ENCODE peak calls at places on chromosomes 5 and 9, in ten cellular contexts. One of them, this sample, is unnamed.

GRCh38 chr9:112487008-112487798 is 576 bp downstream of the KIAA1958 start:
- DNase-seq in GM23338: peak; percentile 71
- DNase-seq in DMS 273 treated with DMSO at 0.1 percent for 48 hours: peak; percentile 19
- DNase-seq in SK-N-DZ: peak; percentile 67
- DNase-seq in right atrium auricular region: no peak
- DNase-seq in stimulated activated naive CD8-positive, alpha-beta T cell treated with anti-CD3 and anti-CD28 coated beads, Interleukin-15, Interleukin-2, amounts not matched to agents 100 U/mL and 50 U/mL, for 24 hours: peak; percentile 60
- DNase-seq in effector memory CD8-positive, alpha-beta T cell: peak; percentile 30
- DNase-seq in cerebellum: peak; percentile 53
- DNase-seq in A549: peak; percentile 62
- DNase-seq in GM13977: peak; percentile 79
- DNase-seq in this sample: peak; percentile 70

GRCh38 chr5:125798311-125798710 is 624.9 kb upstream of the GRAMD2B start:
- DNase-seq in GM23338: peak; percentile 38
- DNase-seq in DMS 273 treated with DMSO at 0.1 percent for 48 hours: no peak
- DNase-seq in SK-N-DZ: no peak
- DNase-seq in right atrium auricular region: no peak
- DNase-seq in stimulated activated naive CD8-positive, alpha-beta T cell treated with anti-CD3 and anti-CD28 coated beads, Interleukin-15, Interleukin-2, amounts not matched to agents 100 U/mL and 50 U/mL, for 24 hours: no peak
- DNase-seq in effector memory CD8-positive, alpha-beta T cell: no peak
- DNase-seq in cerebellum: no peak
- DNase-seq in A549: peak; percentile 3
- DNase-seq in GM13977: no peak
- DNase-seq in this sample: no peak

GRCh38 chr5:177462702-177463101 is 10.7 kb downstream of the DBN1 start:
- DNase-seq in GM23338: no peak
- DNase-seq in DMS 273 treated with DMSO at 0.1 percent for 48 hours: no peak
- DNase-seq in SK-N-DZ: no peak
- DNase-seq in right atrium auricular region: no peak
- DNase-seq in stimulated activated naive CD8-positive, alpha-beta T cell treated with anti-CD3 and anti-CD28 coated beads, Interleukin-15, Interleukin-2, amounts not matched to agents 100 U/mL and 50 U/mL, for 24 hours: no peak
- DNase-seq in effector memory CD8-positive, alpha-beta T cell: no peak
- DNase-seq in cerebellum: no peak
- DNase-seq in A549: no peak
- DNase-seq in GM13977: no peak
- DNase-seq in this sample: no peak

GRCh38 chr9:125166762-125167161 is 22.8 kb downstream of the PPP6C start:
- DNase-seq in GM23338: no peak
- DNase-seq in DMS 273 treated with DMSO at 0.1 percent for 48 hours: no peak
- DNase-seq in SK-N-DZ: no peak
- DNase-seq in right atrium auricular region: no peak
- DNase-seq in stimulated activated naive CD8-positive, alpha-beta T cell treated with anti-CD3 and anti-CD28 coated beads, Interleukin-15, Interleukin-2, amounts not matched to agents 100 U/mL and 50 U/mL, for 24 hours: no peak
- DNase-seq in effector memory CD8-positive, alpha-beta T cell: no peak
- DNase-seq in cerebellum: no peak
- DNase-seq in A549: no peak
- DNase-seq in GM13977: no peak
- DNase-seq in this sample: no peak

GRCh38 chr5:17190242-17190778 is 27.1 kb upstream of the BASP1 start:
- DNase-seq in GM23338: peak; percentile 80
- DNase-seq in DMS 273 treated with DMSO at 0.1 percent for 48 hours: no peak
- DNase-seq in SK-N-DZ: peak; percentile 32
- DNase-seq in right atrium auricular region: peak; percentile 63
- DNase-seq in stimulated activated naive CD8-positive, alpha-beta T cell treated with anti-CD3 and anti-CD28 coated beads, Interleukin-15, Interleukin-2, amounts not matched to agents 100 U/mL and 50 U/mL, for 24 hours: no peak
- DNase-seq in effector memory CD8-positive, alpha-beta T cell: no peak
- DNase-seq in cerebellum: peak; percentile 32
- DNase-seq in A549: peak; percentile 66
- DNase-seq in GM13977: peak; percentile 20
- DNase-seq in this sample: no peak

GRCh38 chr9:133701981-133702797 is 36.0 kb downstream of the SARDH start:
- DNase-seq in GM23338: no peak
- DNase-seq in DMS 273 treated with DMSO at 0.1 percent for 48 hours: no peak
- DNase-seq in SK-N-DZ: no peak
- DNase-seq in right atrium auricular region: no peak
- DNase-seq in stimulated activated naive CD8-positive, alpha-beta T cell treated with anti-CD3 and anti-CD28 coated beads, Interleukin-15, Interleukin-2, amounts not matched to agents 100 U/mL and 50 U/mL, for 24 hours: peak; percentile 77
- DNase-seq in effector memory CD8-positive, alpha-beta T cell: no peak
- DNase-seq in cerebellum: no peak
- DNase-seq in A549: no peak
- DNase-seq in GM13977: no peak
- DNase-seq in this sample: peak; percentile 83

GRCh38 chr9:34591091-34591910 is 1.8 kb upstream of the CNTFR start:
- DNase-seq in GM23338: peak; percentile 91
- DNase-seq in DMS 273 treated with DMSO at 0.1 percent for 48 hours: peak; percentile 30
- DNase-seq in SK-N-DZ: peak; percentile 75
- DNase-seq in right atrium auricular region: peak; percentile 88
- DNase-seq in stimulated activated naive CD8-positive, alpha-beta T cell treated with anti-CD3 and anti-CD28 coated beads, Interleukin-15, Interleukin-2, amounts not matched to agents 100 U/mL and 50 U/mL, for 24 hours: peak; percentile 90
- DNase-seq in effector memory CD8-positive, alpha-beta T cell: peak; percentile 78
- DNase-seq in cerebellum: peak; percentile 91
- DNase-seq in A549: peak; percentile 84
- DNase-seq in GM13977: peak; percentile 95
- DNase-seq in this sample: peak; percentile 84

GRCh38 chr5:108686676-108687075 is 61.0 kb upstream of the FER start:
- DNase-seq in GM23338: peak; percentile 84
- DNase-seq in DMS 273 treated with DMSO at 0.1 percent for 48 hours: no peak
- DNase-seq in SK-N-DZ: no peak
- DNase-seq in right atrium auricular region: no peak
- DNase-seq in stimulated activated naive CD8-positive, alpha-beta T cell treated with anti-CD3 and anti-CD28 coated beads, Interleukin-15, Interleukin-2, amounts not matched to agents 100 U/mL and 50 U/mL, for 24 hours: no peak
- DNase-seq in effector memory CD8-positive, alpha-beta T cell: no peak
- DNase-seq in cerebellum: no peak
- DNase-seq in A549: no peak
- DNase-seq in GM13977: no peak
- DNase-seq in this sample: no peak

GRCh38 chr9:132020845-132021510 is 58.7 kb downstream of the MED27 start:
- DNase-seq in GM23338: no peak
- DNase-seq in DMS 273 treated with DMSO at 0.1 percent for 48 hours: no peak
- DNase-seq in SK-N-DZ: no peak
- DNase-seq in right atrium auricular region: no peak
- DNase-seq in stimulated activated naive CD8-positive, alpha-beta T cell treated with anti-CD3 and anti-CD28 coated beads, Interleukin-15, Interleukin-2, amounts not matched to agents 100 U/mL and 50 U/mL, for 24 hours: no peak
- DNase-seq in effector memory CD8-positive, alpha-beta T cell: no peak
- DNase-seq in cerebellum: no peak
- DNase-seq in A549: no peak
- DNase-seq in GM13977: no peak
- DNase-seq in this sample: no peak

GRCh38 chr9:109766351-109766750 is 13.6 kb upstream of the PALM2AKAP2 start:
- DNase-seq in GM23338: no peak
- DNase-seq in DMS 273 treated with DMSO at 0.1 percent for 48 hours: no peak
- DNase-seq in SK-N-DZ: no peak
- DNase-seq in right atrium auricular region: no peak
- DNase-seq in stimulated activated naive CD8-positive, alpha-beta T cell treated with anti-CD3 and anti-CD28 coated beads, Interleukin-15, Interleukin-2, amounts not matched to agents 100 U/mL and 50 U/mL, for 24 hours: no peak
- DNase-seq in effector memory CD8-positive, alpha-beta T cell: no peak
- DNase-seq in cerebellum: no peak
- DNase-seq in A549: peak; percentile 20
- DNase-seq in GM13977: no peak
- DNase-seq in this sample: no peak

GRCh38 chr5:149639718-149640117 is 58.4 kb downstream of the ARHGEF37 start:
- DNase-seq in GM23338: no peak
- DNase-seq in DMS 273 treated with DMSO at 0.1 percent for 48 hours: no peak
- DNase-seq in SK-N-DZ: no peak
- DNase-seq in right atrium auricular region: no peak
- DNase-seq in stimulated activated naive CD8-positive, alpha-beta T cell treated with anti-CD3 and anti-CD28 coated beads, Interleukin-15, Interleukin-2, amounts not matched to agents 100 U/mL and 50 U/mL, for 24 hours: no peak
- DNase-seq in effector memory CD8-positive, alpha-beta T cell: no peak
- DNase-seq in cerebellum: no peak
- DNase-seq in A549: no peak
- DNase-seq in GM13977: no peak
- DNase-seq in this sample: no peak

GRCh38 chr5:139828207-139828895 is 32.7 kb downstream of the PSD2 start:
- DNase-seq in GM23338: no peak
- DNase-seq in DMS 273 treated with DMSO at 0.1 percent for 48 hours: no peak
- DNase-seq in SK-N-DZ: no peak
- DNase-seq in right atrium auricular region: no peak
- DNase-seq in stimulated activated naive CD8-positive, alpha-beta T cell treated with anti-CD3 and anti-CD28 coated beads, Interleukin-15, Interleukin-2, amounts not matched to agents 100 U/mL and 50 U/mL, for 24 hours: no peak
- DNase-seq in effector memory CD8-positive, alpha-beta T cell: no peak
- DNase-seq in cerebellum: no peak
- DNase-seq in A549: no peak
- DNase-seq in GM13977: no peak
- DNase-seq in this sample: no peak

This sample was measured in activated CD8-positive, alpha-beta T cell treated with anti-CD3 and anti-CD28 coated beads for 36 hours.